ENCODE peak calls at places on chromosomes 11 and 22, in seven cellular contexts. S, T, P, H, L, N and F are unnamed samples. For H3K4me1, the result is how much of the 10 kb centered on the place peaks cover.

GRCh38 chr11:108122166-108122628 is 830 bp downstream of the ACAT1 start:
- DNase-seq in S (no peak), T (no peak), P (no peak), H (peak), L (no peak), N (no peak), F (peak)

GRCh38 chr11:67433536-67434394 is 3.7 kb downstream of the PTPRCAP start:
- DNase-seq in S (no peak), T (no peak), P (no peak), H (no peak), L (no peak), N (peak), F (no peak)

GRCh38 chr11:1087961-1088926 is 13.6 kb downstream of the MUC2 start:
- DNase-seq in S (no peak), T (no peak), P (no peak), H (peak), L (no peak), N (peak), F (no peak)

GRCh38 chr22:35352214-35353111 is 28.4 kb upstream of the HMOX1 start:
- DNase-seq in S (peak), T (peak), P (no peak), H (peak), L (no peak), N (peak), F (peak)

GRCh38 chr11:78039919-78040671 is 17.0 kb upstream of the KCTD14 start:
- DNase-seq in S (peak), T (peak), P (peak), H (no peak), L (no peak), N (peak), F (no peak)

GRCh38 chr22:35997438-35997837 is 31.2 kb downstream of the RBFOX2 start:
- DNase-seq in S (peak), T (no peak), P (no peak), H (no peak), L (no peak), N (no peak), F (no peak)

GRCh38 chr11:3939651-3940190 is 84.3 kb downstream of the STIM1 start:
- DNase-seq in S (no peak), T (no peak), P (peak), H (no peak), L (no peak), N (no peak), F (no peak)

GRCh38 chr11:100031973-100032372 is 655.1 kb upstream of the ARHGAP42 start:
- DNase-seq in S (no peak), T (no peak), P (no peak), H (no peak), L (no peak), N (no peak), F (no peak)

GRCh38 chr22:17155941-17156340 is 3.1 kb downstream of the HDHD5 start:
- DNase-seq in S (no peak), T (no peak), P (no peak), H (no peak), L (no peak), N (no peak), F (no peak)

GRCh38 chr11:24234822-24235508 is 261.9 kb upstream of the LUZP2 start:
- DNase-seq in S (peak), T (no peak), P (no peak), H (peak), L (no peak), N (no peak), F (peak)

GRCh38 chr11:130162733-130163132 is 3.2 kb downstream of the ST14 start:
- DNase-seq in S (no peak), T (peak), P (peak), H (no peak), L (no peak), N (no peak), F (no peak)

GRCh38 chr22:44710474-44711235 is 8.7 kb downstream of the PRR5 start:
- DNase-seq in S (no peak), T (no peak), P (no peak), H (no peak), L (no peak), N (no peak), F (no peak)

GRCh38 chr11:116613201-116613910 is 159.4 kb downstream of the BUD13 start:
- DNase-seq in S (no peak), T (no peak), P (no peak), H (no peak), L (no peak), N (no peak), F (no peak)

GRCh38 chr22:38420734-38421133 is 34.3 kb downstream of the KCNJ4 start:
- DNase-seq in S (no peak), T (no peak), P (no peak), H (no peak), L (no peak), N (no peak), F (no peak)

GRCh38 chr11:115577701-115578100 is 73.5 kb upstream of the CADM1 start:
- DNase-seq in S (no peak), T (no peak), P (no peak), H (no peak), L (no peak), N (no peak), F (no peak)

GRCh38 chr22:37431811-37432707 is 4.8 kb upstream of the ELFN2 start:
- DNase-seq in S (peak), T (no peak), P (peak), H (no peak), L (no peak), N (no peak), F (no peak)

GRCh38 chr11:104199041-104199440 is 35.1 kb upstream of the PDGFD start:
- DNase-seq in S (no peak), T (no peak), P (no peak), H (no peak), L (no peak), N (no peak), F (no peak)

GRCh38 chr11:114051558-114051957 is 8.0 kb upstream of the ZBTB16 start:
- DNase-seq in S (no peak), T (no peak), P (no peak), H (no peak), L (no peak), N (no peak), F (no peak)

GRCh38 chr22:39388261-39389011 is 11.1 kb upstream of the TAB1 start:
- DNase-seq in S (peak), T (peak), P (peak), H (peak), L (peak), N (no peak), F (peak)

GRCh38 chr11:41536001-41536568 is 76.6 kb upstream of the LRRC4C start:
- DNase-seq in S (no peak), T (no peak), P (peak), H (no peak), L (no peak), N (no peak), F (peak)

GRCh38 chr11:17600316-17601205 is 53.5 kb downstream of the OTOG start:
- DNase-seq in S (no peak), T (no peak), P (no peak), H (peak), L (no peak), N (no peak), F (peak)

GRCh38 chr22:42719133-42719532 is 1.5 kb downstream of the A4GALT start:
- DNase-seq in S (no peak), T (no peak), P (no peak), H (peak), L (no peak), N (no peak), F (no peak)

GRCh38 chr11:12403995-12404345 is 26.6 kb downstream of the PARVA start:
- DNase-seq in S (no peak), T (no peak), P (no peak), H (no peak), L (no peak), N (no peak), F (no peak)

GRCh38 chr22:47370448-47371262 is 608.2 kb downstream of the TBC1D22A start:
- DNase-seq in S (no peak), T (peak), P (no peak), H (no peak), L (no peak), N (no peak), F (no peak)

GRCh38 chr22:36377022-36377631 is 10.6 kb downstream of the MYH9 start:
- DNase-seq in S (no peak), T (peak), P (no peak), H (no peak), L (no peak), N (no peak), F (no peak)

GRCh38 chr22:25942989-25943411 is 201.0 kb downstream of the MYO18B start:
- DNase-seq in S (no peak), T (no peak), P (no peak), H (no peak), L (no peak), N (no peak), F (no peak)

GRCh38 chr22:48799227-48799970 is 1028.3 kb downstream of the BRD1 start:
- DNase-seq in S (no peak), T (no peak), P (no peak), H (no peak), L (no peak), N (no peak), F (no peak)

DNA sequence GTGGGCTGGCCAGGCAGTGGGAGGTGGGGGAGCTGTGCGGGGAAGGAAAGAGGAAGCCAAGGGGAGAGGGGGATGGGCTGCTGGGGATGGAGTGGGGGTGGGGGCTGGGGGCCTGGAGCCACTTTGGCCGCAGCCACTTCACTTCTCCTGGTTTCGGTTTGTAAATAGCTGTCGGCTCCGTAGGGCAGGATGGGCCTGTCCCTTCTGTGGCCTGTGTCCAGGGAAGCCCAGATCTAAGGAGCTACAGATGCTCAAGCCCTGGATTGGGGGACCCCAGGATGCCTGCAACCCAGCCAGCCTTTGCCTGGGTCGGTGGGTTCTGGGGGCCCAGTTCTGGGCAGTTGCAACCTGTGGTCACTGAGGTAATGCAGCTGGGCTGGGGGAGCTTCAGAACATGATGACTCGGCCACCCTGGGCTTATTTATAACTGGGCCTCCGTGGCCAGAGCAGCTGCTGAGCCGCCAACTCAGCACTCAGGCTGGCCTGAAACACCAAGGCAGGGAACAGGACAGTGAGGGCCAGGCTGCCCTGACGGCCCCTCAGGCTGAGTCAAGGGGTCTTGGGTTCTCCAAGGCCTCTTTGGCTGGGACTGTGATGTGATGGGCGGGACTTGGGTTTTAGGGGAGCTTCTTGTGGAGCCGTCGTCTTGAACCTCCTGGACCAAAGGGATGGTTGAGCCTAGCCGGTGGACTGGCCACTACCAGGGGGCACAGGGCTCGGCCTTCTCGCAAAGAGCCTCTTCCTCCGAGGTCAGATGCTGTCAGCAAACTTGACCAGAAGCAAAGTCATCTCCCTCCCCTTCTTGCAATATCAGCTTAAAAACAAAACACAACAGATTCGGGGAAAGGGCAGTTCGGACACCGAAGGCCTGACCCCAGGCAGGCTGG is 15.0 kb upstream of the SLC39A13 start:
- DNase-seq in S (peak), T (peak), P (no peak), H (no peak), L (no peak), N (no peak), F (peak)
- H3K4me1 ChIP-seq in S (under half), T (under half), P (under half), H (under half), L (under half), N (under half), F (under half)

GRCh38 chr11:40295466-40295865 is 1164.0 kb downstream of the LRRC4C start:
- DNase-seq in S (no peak), T (no peak), P (no peak), H (no peak), L (no peak), N (no peak), F (no peak)

GRCh38 chr11:40291304-40292100 is 1168.0 kb downstream of the LRRC4C start:
- DNase-seq in S (no peak), T (no peak), P (no peak), H (no peak), L (no peak), N (no peak), F (peak)

GRCh38 chr11:40292636-40293585 is 1166.5 kb downstream of the LRRC4C start:
- DNase-seq in S (no peak), T (no peak), P (no peak), H (peak), L (no peak), N (no peak), F (peak)

GRCh38 chr11:40294343-40294723 is 1165.1 kb downstream of the LRRC4C start:
- DNase-seq in S (no peak), T (no peak), P (no peak), H (no peak), L (no peak), N (no peak), F (no peak)

DNA sequence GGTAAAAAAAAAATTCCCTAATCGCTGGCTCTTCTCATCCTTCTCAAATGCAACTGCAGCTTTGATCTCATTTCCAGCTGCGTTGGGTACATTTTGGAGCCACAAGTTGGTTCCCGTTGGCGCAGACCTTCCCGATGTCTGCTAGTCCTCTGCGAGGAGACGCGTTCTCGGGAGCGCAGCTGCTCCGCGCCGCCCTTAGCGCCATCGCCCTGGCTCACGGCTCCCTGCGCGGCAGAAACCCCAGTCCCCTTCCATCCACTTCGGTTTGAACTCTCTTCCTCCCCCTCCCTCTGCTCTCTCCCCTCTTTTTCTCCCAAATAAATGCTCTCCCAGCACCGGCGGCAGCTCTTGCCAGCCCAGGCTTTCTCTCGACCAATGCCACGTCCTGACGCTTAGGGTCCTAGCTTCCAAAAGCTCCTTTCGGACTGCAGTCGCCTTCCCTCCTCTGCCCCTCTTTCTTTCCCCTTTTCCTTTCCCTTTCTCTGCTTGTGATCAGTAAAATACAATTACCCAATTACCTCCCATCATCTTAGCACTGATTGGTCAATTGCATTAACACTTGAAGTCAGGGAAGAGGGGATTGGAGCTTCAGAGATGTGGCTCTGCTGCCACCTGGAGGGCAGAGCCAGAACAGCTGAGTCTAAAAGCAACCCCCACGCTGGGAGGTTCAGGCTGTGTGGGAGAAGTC is 1165.7 kb downstream of the LRRC4C start:
- DNase-seq in S (peak), T (peak), P (peak), H (peak), L (peak), N (peak), F (peak)
- H2AFZ ChIP-seq in S (peak), T (no peak), P (peak), H (peak), L (peak), N (no peak), F (peak)

GRCh38 chr22:22703715-22704114 is 59.3 kb downstream of the GGTLC2 start:
- DNase-seq in S (no peak), T (no peak), P (no peak), H (no peak), L (no peak), N (no peak), F (no peak)

GRCh38 chr22:22704156-22704946 is 59.9 kb downstream of the GGTLC2 start:
- DNase-seq in S (no peak), T (no peak), P (no peak), H (no peak), L (no peak), N (no peak), F (no peak)

GRCh38 chr22:22706253-22706940 is 62.0 kb downstream of the GGTLC2 start:
- DNase-seq in S (no peak), T (no peak), P (no peak), H (no peak), L (no peak), N (no peak), F (no peak)

GRCh38 chr22:22702874-22703570 is 58.6 kb downstream of the GGTLC2 start:
- DNase-seq in S (no peak), T (no peak), P (no peak), H (no peak), L (no peak), N (no peak), F (no peak)

DNA sequence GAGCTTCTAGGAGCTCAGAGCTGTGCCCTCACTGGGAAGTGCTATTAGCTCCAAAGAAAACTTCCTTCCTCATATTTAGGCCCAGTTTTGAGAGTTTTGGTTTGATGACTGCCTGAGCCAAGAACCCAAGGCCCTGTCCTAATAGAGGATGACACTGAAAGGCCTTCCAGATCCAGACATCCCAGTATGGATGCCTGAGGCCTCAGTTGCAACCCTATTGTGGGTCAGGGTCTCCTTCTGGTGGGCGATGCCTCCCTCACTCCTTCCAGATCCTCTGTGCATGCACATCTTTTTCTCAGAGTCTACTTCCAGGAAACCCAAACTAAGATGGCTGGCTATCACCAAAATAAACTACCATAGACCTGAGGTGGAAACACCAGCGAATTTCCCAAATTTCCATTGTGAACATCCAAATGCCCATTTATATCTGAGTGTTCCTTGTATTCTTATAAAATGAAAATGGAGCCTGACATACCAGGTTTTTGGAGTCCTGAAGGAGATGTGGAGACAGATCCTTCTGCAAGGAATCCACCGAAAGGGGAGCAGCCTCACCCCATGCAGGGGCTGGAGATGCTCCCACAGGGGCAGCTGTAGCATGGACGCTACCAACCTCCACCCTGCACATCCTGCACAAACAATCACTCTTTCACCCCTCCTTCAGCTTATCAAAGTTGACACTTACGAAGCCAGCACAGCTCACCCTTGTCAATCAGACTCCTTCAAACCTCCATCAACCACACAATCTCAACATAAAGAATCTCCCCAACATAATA is 61.1 kb downstream of the GGTLC2 start:
- DNase-seq in S (no peak), T (no peak), P (no peak), H (no peak), L (no peak), N (no peak), F (no peak)
- H3K4me1 ChIP-seq in S (under half), T (under half), P (under half), H (under half), L (under half), N (under half), F (under half)

GRCh38 chr22:31288496-31289235 is 3.6 kb downstream of the PIK3IP1 start:
- DNase-seq in S (no peak), T (no peak), P (no peak), H (no peak), L (no peak), N (peak), F (no peak)
- H2AFZ ChIP-seq in S (no peak), T (no peak), P (no peak), H (no peak), L (no peak), N (no peak), F (no peak)

GRCh38 chr11:9756461-9756860 is 92.6 kb downstream of the SWAP70 start:
- DNase-seq in S (no peak), T (no peak), P (peak), H (no peak), L (no peak), N (no peak), F (no peak)
- H3K4me1 ChIP-seq in S (under half), T (under half), P (half or more), H (under half), L (under half), N (half or more), F (under half)